ENCODE peak calls at places on chromosomes 4 and X, in six cellular contexts. One of them, this sample, is unnamed.

GRCh38 chr4:161320377-161320776 is 843.4 kb downstream of the FSTL5 start:
- DNase-seq in BJ: no peak
- DNase-seq in transverse colon: no peak
- DNase-seq in left ventricle myocardium inferior: no peak
- DNase-seq in omental fat pad: no peak
- DNase-seq in dorsolateral prefrontal cortex: no peak
- DNase-seq in this sample: no peak

GRCh38 chrX:16839224-16839851 is 30.8 kb downstream of the RBBP7 start:
- DNase-seq in omental fat pad: no peak
- DNase-seq in transverse colon: no peak
- DNase-seq in BJ: no peak
- DNase-seq in left ventricle myocardium inferior: no peak
- DNase-seq in dorsolateral prefrontal cortex: no peak
- DNase-seq in this sample: no peak

GRCh38 chrX:54798137-54798536 is at the start of gene ITIH6:
- DNase-seq in transverse colon: no peak
- DNase-seq in dorsolateral prefrontal cortex: no peak
- DNase-seq in left ventricle myocardium inferior: no peak
- DNase-seq in omental fat pad: no peak
- DNase-seq in BJ: no peak
- DNase-seq in this sample: no peak

GRCh38 chr4:186840222-186840701 is 116.6 kb upstream of the FAT1 start:
- DNase-seq in left ventricle myocardium inferior: peak; percentile 25
- DNase-seq in BJ: no peak
- DNase-seq in omental fat pad: no peak
- DNase-seq in dorsolateral prefrontal cortex: no peak
- DNase-seq in transverse colon: peak; percentile 30
- DNase-seq in this sample: peak; percentile 17

GRCh38 chrX:9257718-9258117 is 207.1 kb upstream of the TBL1X start:
- DNase-seq in omental fat pad: no peak
- DNase-seq in left ventricle myocardium inferior: no peak
- DNase-seq in dorsolateral prefrontal cortex: no peak
- DNase-seq in BJ: no peak
- DNase-seq in transverse colon: no peak
- DNase-seq in this sample: no peak

GRCh38 chr4:42655921-42656735 is 777 bp downstream of the ATP8A1 start:
- DNase-seq in left ventricle myocardium inferior: peak; percentile 40
- DNase-seq in dorsolateral prefrontal cortex: peak; percentile 47
- DNase-seq in transverse colon: peak; percentile 65
- DNase-seq in BJ: no peak
- DNase-seq in omental fat pad: peak; percentile 27
- DNase-seq in this sample: peak; percentile 39

GRCh38 chrX:155216179-155216939 is at the start of gene VBP1:
- DNase-seq in left ventricle myocardium inferior: peak; percentile 90
- DNase-seq in transverse colon: peak; percentile 90
- DNase-seq in omental fat pad: peak; percentile 57
- DNase-seq in dorsolateral prefrontal cortex: peak; percentile 93
- DNase-seq in BJ: peak; percentile 77
- DNase-seq in this sample: peak; percentile 92

GRCh38 chr4:121789470-121789869 is 11.7 kb upstream of the EXOSC9 start:
- DNase-seq in BJ: no peak
- DNase-seq in omental fat pad: no peak
- DNase-seq in dorsolateral prefrontal cortex: no peak
- DNase-seq in left ventricle myocardium inferior: no peak
- DNase-seq in transverse colon: no peak
- DNase-seq in this sample: no peak

GRCh38 chrX:80237072-80237471 is 183.2 kb upstream of the TENT5D start:
- DNase-seq in transverse colon: no peak
- DNase-seq in dorsolateral prefrontal cortex: no peak
- DNase-seq in BJ: no peak
- DNase-seq in omental fat pad: no peak
- DNase-seq in left ventricle myocardium inferior: no peak
- DNase-seq in this sample: no peak

GRCh38 chr4:26076896-26077295 is 162.9 kb downstream of the SMIM20 start:
- DNase-seq in left ventricle myocardium inferior: no peak
- DNase-seq in omental fat pad: no peak
- DNase-seq in BJ: no peak
- DNase-seq in dorsolateral prefrontal cortex: no peak
- DNase-seq in transverse colon: no peak
- DNase-seq in this sample: no peak

GRCh38 chr4:152257601-152258066 is 278.3 kb downstream of the FBXW7 start:
- DNase-seq in left ventricle myocardium inferior: no peak
- DNase-seq in dorsolateral prefrontal cortex: no peak
- DNase-seq in transverse colon: no peak
- DNase-seq in omental fat pad: no peak
- DNase-seq in BJ: no peak
- DNase-seq in this sample: no peak

GRCh38 chr4:174136013-174136412 is 147.5 kb downstream of the FBXO8 start:
- DNase-seq in left ventricle myocardium inferior: no peak
- DNase-seq in transverse colon: no peak
- DNase-seq in BJ: no peak
- DNase-seq in dorsolateral prefrontal cortex: no peak
- DNase-seq in omental fat pad: no peak
- DNase-seq in this sample: no peak

GRCh38 chrX:20071511-20072079 is 45.1 kb downstream of the MAP7D2 start:
- DNase-seq in left ventricle myocardium inferior: no peak
- DNase-seq in dorsolateral prefrontal cortex: no peak
- DNase-seq in transverse colon: no peak
- DNase-seq in omental fat pad: no peak
- DNase-seq in BJ: no peak
- DNase-seq in this sample: no peak

GRCh38 chr4:19982556-19982955 is 269.1 kb upstream of the SLIT2 start:
- DNase-seq in omental fat pad: no peak
- DNase-seq in BJ: peak; percentile 34
- DNase-seq in transverse colon: no peak
- DNase-seq in left ventricle myocardium inferior: no peak
- DNase-seq in dorsolateral prefrontal cortex: no peak
- DNase-seq in this sample: no peak

GRCh38 chr4:27490747-27491146 is 630.1 kb downstream of the STIM2 start:
- DNase-seq in left ventricle myocardium inferior: no peak
- DNase-seq in dorsolateral prefrontal cortex: no peak
- DNase-seq in omental fat pad: no peak
- DNase-seq in BJ: no peak
- DNase-seq in transverse colon: no peak
- DNase-seq in this sample: no peak

GRCh38 chr4:127782025-127782274 is 172 bp upstream of the HSPA4L start:
- DNase-seq in left ventricle myocardium inferior: peak; percentile 86
- DNase-seq in BJ: peak; percentile 39
- DNase-seq in omental fat pad: peak; percentile 26
- DNase-seq in transverse colon: peak; percentile 87
- DNase-seq in dorsolateral prefrontal cortex: peak; percentile 72
- DNase-seq in this sample: peak; percentile 89

GRCh38 chrX:150361777-150362351 is 1.3 kb upstream of the MAMLD1 start:
- DNase-seq in BJ: no peak
- DNase-seq in left ventricle myocardium inferior: no peak
- DNase-seq in transverse colon: no peak
- DNase-seq in dorsolateral prefrontal cortex: no peak
- DNase-seq in omental fat pad: no peak
- DNase-seq in this sample: no peak

GRCh38 chrX:46125139-46125538 is 420.1 kb downstream of the ZNF674 start:
- DNase-seq in omental fat pad: no peak
- DNase-seq in BJ: no peak
- DNase-seq in left ventricle myocardium inferior: no peak
- DNase-seq in dorsolateral prefrontal cortex: no peak
- DNase-seq in transverse colon: no peak
- DNase-seq in this sample: no peak

GRCh38 chr4:73609688-73610087 is 10.5 kb downstream of the RASSF6 start:
- DNase-seq in BJ: no peak
- DNase-seq in left ventricle myocardium inferior: no peak
- DNase-seq in dorsolateral prefrontal cortex: no peak
- DNase-seq in omental fat pad: no peak
- DNase-seq in transverse colon: no peak
- DNase-seq in this sample: no peak

GRCh38 chr4:3729885-3730226 is 36.3 kb upstream of the ADRA2C start:
- DNase-seq in dorsolateral prefrontal cortex: no peak
- DNase-seq in transverse colon: no peak
- DNase-seq in omental fat pad: no peak
- DNase-seq in BJ: no peak
- DNase-seq in left ventricle myocardium inferior: no peak
- DNase-seq in this sample: no peak

GRCh38 chrX:140507982-140508305 is 3.1 kb upstream of the SOX3 start:
- DNase-seq in BJ: no peak
- DNase-seq in left ventricle myocardium inferior: no peak
- DNase-seq in dorsolateral prefrontal cortex: no peak
- DNase-seq in omental fat pad: no peak
- DNase-seq in transverse colon: no peak
- DNase-seq in this sample: no peak

GRCh38 chrX:20063153-20063552 is 53.6 kb downstream of the MAP7D2 start:
- DNase-seq in BJ: no peak
- DNase-seq in dorsolateral prefrontal cortex: no peak
- DNase-seq in transverse colon: no peak
- DNase-seq in omental fat pad: no peak
- DNase-seq in left ventricle myocardium inferior: no peak
- DNase-seq in this sample: no peak

GRCh38 chr4:132180020-132180427 is 969.1 kb upstream of the PCDH10 start:
- DNase-seq in left ventricle myocardium inferior: no peak
- DNase-seq in transverse colon: no peak
- DNase-seq in omental fat pad: no peak
- DNase-seq in dorsolateral prefrontal cortex: no peak
- DNase-seq in BJ: peak; percentile 57
- DNase-seq in this sample: no peak

GRCh38 chrX:70970482-70970999 is 39.6 kb upstream of the SLC7A3 start:
- DNase-seq in BJ: no peak
- DNase-seq in dorsolateral prefrontal cortex: no peak
- DNase-seq in omental fat pad: no peak
- DNase-seq in transverse colon: no peak
- DNase-seq in left ventricle myocardium inferior: no peak
- DNase-seq in this sample: no peak

GRCh38 chrX:24515447-24515846 is 50.4 kb downstream of the PDK3 start:
- DNase-seq in omental fat pad: no peak
- DNase-seq in left ventricle myocardium inferior: no peak
- DNase-seq in dorsolateral prefrontal cortex: no peak
- DNase-seq in BJ: no peak
- DNase-seq in transverse colon: no peak
- DNase-seq in this sample: no peak
- TF ChIP-seq CTCF in omental fat pad: no peak
- TF ChIP-seq CTCF in left ventricle myocardium inferior: peak; percentile 34
- TF ChIP-seq CTCF in dorsolateral prefrontal cortex: peak; percentile 40
- TF ChIP-seq CTCF in BJ: peak; percentile 9
- TF ChIP-seq CTCF in transverse colon: no peak
- TF ChIP-seq CTCF in this sample: no peak

GRCh38 chr4:13535118-13535517 is 9.2 kb downstream of the NKX3-2 start:
- DNase-seq in transverse colon: no peak
- DNase-seq in BJ: no peak
- DNase-seq in left ventricle myocardium inferior: no peak
- DNase-seq in dorsolateral prefrontal cortex: no peak
- DNase-seq in omental fat pad: no peak
- DNase-seq in this sample: no peak
- TF ChIP-seq CTCF in transverse colon: no peak
- TF ChIP-seq CTCF in BJ: no peak
- TF ChIP-seq CTCF in left ventricle myocardium inferior: no peak
- TF ChIP-seq CTCF in dorsolateral prefrontal cortex: no peak
- TF ChIP-seq CTCF in omental fat pad: no peak
- TF ChIP-seq CTCF in this sample: no peak

GRCh38 chr4:102403115-102403514 is 57.8 kb upstream of the SLC39A8 start:
- DNase-seq in dorsolateral prefrontal cortex: no peak
- DNase-seq in transverse colon: no peak
- DNase-seq in omental fat pad: no peak
- DNase-seq in left ventricle myocardium inferior: no peak
- DNase-seq in BJ: no peak
- DNase-seq in this sample: no peak
- TF ChIP-seq CTCF in dorsolateral prefrontal cortex: no peak
- TF ChIP-seq CTCF in transverse colon: no peak
- TF ChIP-seq CTCF in omental fat pad: no peak
- TF ChIP-seq CTCF in left ventricle myocardium inferior: no peak
- TF ChIP-seq CTCF in BJ: no peak
- TF ChIP-seq CTCF in this sample: no peak

DNA sequence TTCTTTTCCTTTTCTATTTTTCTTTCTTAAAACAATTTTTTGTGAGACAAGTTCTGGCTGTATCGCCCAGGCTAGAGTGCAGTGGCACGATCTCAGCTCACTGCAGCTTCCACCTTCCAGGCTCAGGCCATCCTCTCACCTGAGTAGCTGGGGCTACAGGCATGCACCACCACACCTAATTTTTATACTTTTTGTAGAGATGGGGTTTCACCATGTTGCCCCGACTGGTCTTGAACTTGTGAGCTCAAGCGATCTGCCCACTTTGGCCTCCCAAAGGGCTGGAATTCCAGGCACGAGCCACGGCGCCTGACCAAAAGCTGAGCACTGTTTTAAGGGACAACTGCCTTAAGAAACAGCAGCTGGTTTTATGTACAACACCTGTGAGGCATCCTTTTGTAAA is 9.3 kb upstream of the NAT8L start:
- DNase-seq in dorsolateral prefrontal cortex: peak; percentile 21
- DNase-seq in omental fat pad: no peak
- DNase-seq in BJ: no peak
- DNase-seq in left ventricle myocardium inferior: no peak
- DNase-seq in transverse colon: no peak
- DNase-seq in this sample: no peak
- TF ChIP-seq CTCF in dorsolateral prefrontal cortex: no peak
- TF ChIP-seq CTCF in omental fat pad: no peak
- TF ChIP-seq CTCF in BJ: no peak
- TF ChIP-seq CTCF in left ventricle myocardium inferior: no peak
- TF ChIP-seq CTCF in transverse colon: no peak
- TF ChIP-seq CTCF in this sample: no peak

DNA sequence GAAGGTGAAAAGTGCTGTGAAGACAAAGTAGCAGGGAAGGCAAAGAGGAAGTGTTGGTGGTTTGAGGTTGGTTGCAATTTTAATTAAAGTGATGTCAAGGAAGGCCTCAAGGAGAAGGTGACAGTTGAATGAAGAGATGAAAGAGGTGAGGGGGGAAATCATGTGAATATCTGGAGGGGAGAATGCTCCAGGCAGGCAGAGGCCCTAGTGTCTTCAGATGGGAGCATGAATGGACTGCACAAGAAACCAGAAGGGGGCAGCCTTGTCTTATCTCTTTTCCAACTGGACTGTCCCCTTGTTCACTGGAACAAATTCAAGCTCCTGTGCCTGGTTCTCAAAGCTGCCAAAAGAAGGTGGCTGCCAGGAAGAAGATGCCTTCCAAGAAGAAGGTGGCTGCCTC is 68.4 kb downstream of the MAOB start:
- DNase-seq in omental fat pad: no peak
- DNase-seq in BJ: no peak
- DNase-seq in dorsolateral prefrontal cortex: no peak
- DNase-seq in transverse colon: no peak
- DNase-seq in left ventricle myocardium inferior: no peak
- DNase-seq in this sample: no peak
- TF ChIP-seq CTCF in omental fat pad: no peak
- TF ChIP-seq CTCF in BJ: no peak
- TF ChIP-seq CTCF in dorsolateral prefrontal cortex: no peak
- TF ChIP-seq CTCF in transverse colon: no peak
- TF ChIP-seq CTCF in left ventricle myocardium inferior: no peak
- TF ChIP-seq CTCF in this sample: no peak

GRCh38 chr4:7769308-7769841 is 170.3 kb downstream of the AFAP1 start:
- DNase-seq in dorsolateral prefrontal cortex: no peak
- DNase-seq in BJ: no peak
- DNase-seq in left ventricle myocardium inferior: peak; percentile 9
- DNase-seq in omental fat pad: no peak
- DNase-seq in transverse colon: no peak
- DNase-seq in this sample: no peak
- TF ChIP-seq CTCF in dorsolateral prefrontal cortex: no peak
- TF ChIP-seq CTCF in BJ: no peak
- TF ChIP-seq CTCF in left ventricle myocardium inferior: no peak
- TF ChIP-seq CTCF in omental fat pad: no peak
- TF ChIP-seq CTCF in transverse colon: no peak
- TF ChIP-seq CTCF in this sample: no peak

GRCh38 chr4:145154573-145154972 is 25.8 kb downstream of the OTUD4 start:
- DNase-seq in BJ: no peak
- DNase-seq in left ventricle myocardium inferior: no peak
- DNase-seq in dorsolateral prefrontal cortex: no peak
- DNase-seq in omental fat pad: no peak
- DNase-seq in transverse colon: no peak
- DNase-seq in this sample: peak; percentile 23
- TF ChIP-seq CTCF in BJ: peak; percentile 68
- TF ChIP-seq CTCF in left ventricle myocardium inferior: peak; percentile 65
- TF ChIP-seq CTCF in dorsolateral prefrontal cortex: peak; percentile 30
- TF ChIP-seq CTCF in omental fat pad: no peak
- TF ChIP-seq CTCF in transverse colon: peak; percentile 40
- TF ChIP-seq CTCF in this sample: peak; percentile 53